ENCODE peak calls at places on chromosomes 13 and 19, in eight cellular contexts. S is body of pancreas, T is transverse colon, E is H54, B is IMR-90, A is A549, R is uterus, Y is GM12891. U is an unnamed sample.
A peak's percentile ranks its signal among the peaks of the same experiment; 100 is the strongest.

GRCh38 chr19:15062036-15062435 is 12.8 kb downstream of the CASP14 start:
- DNase-seq in A (no peak), S (no peak), R (no peak), Y (no peak), T (no peak), E (no peak), B (no peak), U (no peak)

GRCh38 chr13:112250788-112251445 is 125.2 kb upstream of the SPACA7 start:
- DNase-seq in S (no peak), T (no peak), B (no peak), R (no peak), Y (no peak), E (no peak), A (no peak), U (peak; percentile 44)

GRCh38 chr13:42883771-42884170 is 102.4 kb downstream of the FAM216B start:
- DNase-seq in S (peak; percentile 16), A (peak; percentile 21), B (peak; percentile 33), T (peak; percentile 43), Y (no peak), E (no peak), R (no peak), U (no peak)

GRCh38 chr19:10553087-10553667 is 9.5 kb downstream of the ATG4D start:
- DNase-seq in B (no peak), E (no peak), Y (no peak), R (no peak), A (no peak), T (no peak), S (no peak), U (peak; percentile 79)

GRCh38 chr19:43575156-43575950 is at the start of the genes PINLYP and XRCC1:
- DNase-seq in R (peak; percentile 97), B (peak; percentile 98), T (peak; percentile 98), A (peak; percentile 99), S (peak; percentile 99), E (peak; percentile 99), Y (peak; percentile 97), U (peak; percentile 99)

GRCh38 chr19:30236587-30236986 is 135.6 kb upstream of the ZNF536 start:
- DNase-seq in T (no peak), A (no peak), E (no peak), S (no peak), R (no peak), Y (no peak), B (no peak), U (no peak)

GRCh38 chr13:49214917-49215376 is 5.2 kb upstream of the MLNR start:
- DNase-seq in B (peak; percentile 6), E (no peak), R (no peak), S (peak; percentile 29), Y (peak; percentile 25), A (peak; percentile 31), T (peak; percentile 45), U (peak; percentile 90)

GRCh38 chr13:93180376-93180966 is 46.1 kb upstream of the GPC6 start:
- DNase-seq in E (no peak), A (no peak), T (no peak), Y (no peak), B (peak; percentile 52), R (no peak), S (no peak), U (no peak)

GRCh38 chr19:18645035-18645511 is 8.2 kb downstream of the KLHL26 start:
- DNase-seq in S (no peak), A (no peak), R (no peak), T (no peak), E (no peak), Y (no peak), B (no peak), U (no peak)

GRCh38 chr19:13633109-13633508 is 126.8 kb upstream of the CACNA1A start:
- DNase-seq in S (peak; percentile 36), A (no peak), B (peak; percentile 79), R (no peak), T (peak; percentile 85), E (no peak), Y (no peak), U (no peak)

GRCh38 chr13:97329331-97329730 is 104.6 kb upstream of the RAP2A start:
- DNase-seq in Y (no peak), B (peak; percentile 44), T (no peak), S (no peak), A (no peak), R (no peak), E (no peak), U (no peak)

GRCh38 chr13:28022848-28023518 is 34.5 kb upstream of the URAD start:
- DNase-seq in R (no peak), A (no peak), B (peak; percentile 46), Y (no peak), T (no peak), S (peak; percentile 20), E (no peak), U (no peak)

GRCh38 chr19:13054605-13055212 is 47.9 kb downstream of the LYL1 start:
- DNase-seq in R (no peak), A (no peak), S (no peak), E (no peak), T (no peak), B (no peak), Y (no peak), U (no peak)

GRCh38 chr13:28408235-28408848 is 86.6 kb downstream of the FLT1 start:
- DNase-seq in E (no peak), T (no peak), S (peak; percentile 17), Y (no peak), A (no peak), R (peak; percentile 23), B (no peak), U (peak; percentile 75)

GRCh38 chr19:30302076-30302475 is 70.1 kb upstream of the ZNF536 start:
- DNase-seq in S (no peak), A (no peak), E (no peak), Y (no peak), B (no peak), R (no peak), T (no peak), U (no peak)

GRCh38 chr19:49421039-49421877 is 2.0 kb downstream of the PTH2 start:
- DNase-seq in B (peak; percentile 17), T (peak; percentile 42), E (no peak), A (no peak), S (peak; percentile 50), R (peak; percentile 52), Y (no peak), U (no peak)

GRCh38 chr13:43113603-43114002 is 90.2 kb downstream of the DNAJC15 start:
- DNase-seq in B (peak; percentile 70), T (no peak), Y (no peak), E (no peak), A (peak; percentile 4), R (no peak), S (no peak), U (no peak)

GRCh38 chr19:9917322-9917721 is 19.0 kb downstream of the OLFM2 start:
- DNase-seq in S (peak; percentile 29), B (peak; percentile 60), T (no peak), R (no peak), E (peak; percentile 93), Y (no peak), A (peak; percentile 61), U (no peak)

GRCh38 chr19:4051175-4052101 is 15.3 kb downstream of the ZBTB7A start:
- DNase-seq in R (no peak), S (no peak), A (peak; percentile 39), E (peak; percentile 97), B (peak; percentile 55), T (peak; percentile 62), Y (no peak), U (no peak)

GRCh38 chr13:22127277-22128143 is 456.6 kb downstream of the FGF9 start:
- DNase-seq in B (peak; percentile 24), Y (no peak), T (no peak), R (no peak), A (no peak), E (no peak), S (no peak), U (no peak)

GRCh38 chr13:22130254-22130653 is 459.4 kb downstream of the FGF9 start:
- DNase-seq in S (no peak), T (no peak), R (no peak), A (no peak), Y (no peak), B (no peak), E (no peak), U (no peak)

GRCh38 chr13:22121340-22121739 is 450.5 kb downstream of the FGF9 start:
- DNase-seq in B (no peak), A (no peak), S (no peak), Y (no peak), E (no peak), T (no peak), R (no peak), U (no peak)

GRCh38 chr13:22128413-22129198 is 457.7 kb downstream of the FGF9 start:
- DNase-seq in B (peak; percentile 59), T (peak; percentile 10), A (no peak), E (no peak), Y (no peak), R (no peak), S (no peak), U (no peak)

GRCh38 chr13:22126433-22127021 is 455.7 kb downstream of the FGF9 start:
- DNase-seq in Y (no peak), T (no peak), S (no peak), E (no peak), B (no peak), R (no peak), A (no peak), U (no peak)
- TF ChIP-seq POLR2A in Y (no peak), T (no peak), S (no peak), E (no peak), B (no peak), R (no peak), A (no peak), U (no peak)

DNA sequence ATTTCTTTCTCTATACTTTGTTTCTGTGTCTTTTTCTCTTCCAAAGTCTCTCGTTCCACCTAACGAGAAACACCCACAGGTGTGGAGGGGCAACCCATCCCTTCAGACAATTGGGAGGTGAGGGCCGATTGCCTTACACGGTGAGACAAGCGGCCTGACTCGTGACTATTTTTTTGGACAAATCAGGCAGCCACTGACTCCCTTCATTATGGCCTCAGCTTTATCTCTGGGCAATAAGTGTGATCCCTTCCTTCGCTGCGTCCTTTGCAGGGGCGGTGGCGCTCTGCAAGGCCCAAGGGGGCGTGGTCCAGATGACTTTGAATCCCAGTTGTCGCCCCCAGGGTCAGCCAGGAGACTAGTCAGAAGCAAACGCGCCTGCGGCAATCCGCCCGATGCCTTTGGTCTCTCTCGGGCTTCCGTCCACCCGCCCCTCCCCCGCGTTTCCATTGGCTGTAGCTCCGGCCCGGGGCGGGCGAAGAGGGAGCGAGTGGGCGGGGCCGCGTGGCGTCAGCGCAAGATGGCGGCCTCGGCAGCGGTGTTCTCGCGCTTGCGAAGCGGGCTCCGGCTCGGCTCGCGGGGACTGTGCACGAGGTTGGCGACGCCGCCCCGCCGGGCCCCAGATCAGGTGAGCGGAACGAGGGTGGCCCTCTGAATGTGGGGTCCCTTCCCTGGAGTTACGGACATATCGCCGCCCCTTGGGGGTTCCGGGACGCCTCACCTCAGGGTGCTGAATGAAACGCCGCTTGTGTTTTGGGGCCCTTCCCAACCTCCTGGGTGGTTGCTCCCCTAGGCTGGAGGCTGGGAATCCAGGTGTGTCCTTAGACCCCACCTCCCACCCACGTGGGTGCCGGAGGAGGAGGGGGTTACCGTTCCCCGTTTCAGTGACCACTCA is at the start of gene TIMM50:
- DNase-seq in A (peak; percentile 97), B (peak; percentile 88), E (peak; percentile 96), R (peak; percentile 96), S (peak; percentile 97), Y (peak; percentile 92), T (peak; percentile 98), U (peak; percentile 99)
- TF ChIP-seq POLR2A in A (peak; percentile 93), B (peak; percentile 83), E (peak; percentile 79), R (peak; percentile 79), S (no peak), Y (peak; percentile 73), T (peak; percentile 55), U (peak; percentile 5)

GRCh38 chr19:7394728-7395359 is 46.1 kb downstream of the ARHGEF18 start:
- DNase-seq in T (peak; percentile 95), E (peak; percentile 79), R (peak; percentile 94), Y (peak; percentile 94), B (peak; percentile 87), S (peak; percentile 93), A (peak; percentile 84), U (peak; percentile 96)
- TF ChIP-seq POLR2A in T (peak; percentile 91), E (peak; percentile 79), R (peak; percentile 59), Y (peak; percentile 62), B (peak; percentile 49), S (peak; percentile 70), A (peak; percentile 65), U (peak; percentile 35)

GRCh38 chr13:24275041-24275440 is 34.3 kb upstream of the C1QTNF9 start:
- DNase-seq in Y (no peak), B (no peak), S (no peak), T (no peak), E (no peak), A (no peak), R (no peak), U (no peak)
- TF ChIP-seq POLR2A in Y (no peak), B (no peak), S (no peak), T (no peak), E (no peak), A (no peak), R (no peak), U (no peak)